ENCODE peak calls at places on chromosomes 12 and 14, in seven cellular contexts. H is IMR-90, J is H9, L is neuronal stem cell, F is trophoblast cell, Y is mesenchymal stem cell, V is H1. Q is an unnamed sample.

GRCh38 chr12:10406725-10407124 is 2.8 kb downstream of the KLRC4 start:
- DNase-seq in J (no peak), Y (no peak), L (no peak), F (peak), H (no peak), V (no peak), Q (no peak)

GRCh38 chr14:105475269-105475915 is 771 bp downstream of the CRIP2 start:
- DNase-seq in Y (no peak), L (no peak), J (no peak), H (peak), V (no peak), F (peak), Q (peak)

GRCh38 chr12:118746176-118746575 is 235.2 kb upstream of the SRRM4 start:
- DNase-seq in L (no peak), F (no peak), Y (no peak), V (no peak), J (no peak), H (no peak), Q (no peak)

GRCh38 chr12:78115889-78116288 is 285.2 kb downstream of the NAV3 start:
- DNase-seq in L (no peak), F (peak), Y (no peak), V (no peak), H (peak), J (no peak), Q (no peak)

GRCh38 chr12:19031032-19031431 is 98.5 kb upstream of the PLEKHA5 start:
- DNase-seq in Y (peak), V (no peak), J (no peak), L (no peak), H (peak), F (peak), Q (peak)

GRCh38 chr14:77212097-77212873 is 30.7 kb downstream of the TMEM63C start:
- DNase-seq in Y (no peak), H (no peak), V (no peak), L (no peak), J (no peak), F (no peak), Q (no peak)

GRCh38 chr12:26496170-26496569 is 300.8 kb downstream of the SSPN start:
- DNase-seq in L (no peak), J (no peak), Y (no peak), V (no peak), H (no peak), F (peak), Q (no peak)

GRCh38 chr12:49867580-49868341 is 24.9 kb upstream of the BCDIN3D start:
- DNase-seq in V (no peak), H (no peak), F (peak), J (peak), L (no peak), Y (peak), Q (peak)

GRCh38 chr12:40446385-40446784 is 221.6 kb downstream of the LRRK2 start:
- DNase-seq in F (peak), J (no peak), L (no peak), H (peak), V (no peak), Y (peak), Q (peak)

GRCh38 chr12:47739297-47739696 is 14.0 kb upstream of the ENDOU start:
- DNase-seq in J (no peak), L (no peak), Y (no peak), H (no peak), V (no peak), F (no peak), Q (no peak)

GRCh38 chr14:104895786-104896642 is 28.7 kb upstream of the PLD4 start:
- DNase-seq in Y (no peak), L (no peak), F (no peak), H (no peak), V (no peak), J (peak), Q (no peak)

GRCh38 chr12:46661161-46661845 is 164.5 kb downstream of the SLC38A4 start:
- DNase-seq in F (peak), Y (peak), H (peak), V (no peak), J (no peak), L (peak), Q (peak)

GRCh38 chr12:27243804-27244679 is at the start of gene STK38L:
- DNase-seq in F (peak), Y (peak), V (peak), L (peak), H (peak), J (peak), Q (peak)

GRCh38 chr12:47762850-47763440 is 4.3 kb upstream of the RAPGEF3 start:
- DNase-seq in F (no peak), J (no peak), H (no peak), Y (no peak), V (no peak), L (no peak), Q (no peak)

GRCh38 chr12:46214668-46215429 is 54.0 kb downstream of the SLC38A1 start:
- DNase-seq in F (no peak), J (no peak), Y (peak), L (no peak), V (no peak), H (peak), Q (no peak)

GRCh38 chr12:49227701-49228100 is 37.2 kb upstream of the TUBA1C start:
- DNase-seq in H (no peak), F (no peak), L (no peak), Y (no peak), J (no peak), V (no peak), Q (no peak)

GRCh38 chr12:55718650-55719275 is 1.4 kb upstream of the RDH5 start:
- DNase-seq in F (no peak), J (no peak), H (no peak), Y (no peak), L (no peak), V (no peak), Q (no peak)

GRCh38 chr12:26648584-26648983 is 184.4 kb downstream of the ITPR2 start:
- DNase-seq in F (peak), V (no peak), J (no peak), Y (peak), H (peak), L (no peak), Q (no peak)

GRCh38 chr14:104358528-104359300 is 220.3 kb downstream of the KIF26A start:
- DNase-seq in H (no peak), J (peak), L (no peak), V (no peak), Y (no peak), F (no peak), Q (no peak)

GRCh38 chr14:61698216-61698980 is 3.1 kb downstream of the HIF1A start:
- DNase-seq in F (no peak), L (no peak), V (no peak), J (no peak), Y (no peak), H (no peak), Q (no peak)

GRCh38 chr12:103915306-103915705 is 14.9 kb upstream of the HSP90B1 start:
- DNase-seq in Y (no peak), J (no peak), L (no peak), V (no peak), H (peak), F (no peak), Q (no peak)

GRCh38 chr14:74593241-74593985 is 18.6 kb downstream of the LTBP2 start:
- DNase-seq in V (no peak), H (no peak), Y (no peak), J (no peak), L (no peak), F (no peak), Q (no peak)

GRCh38 chr12:64252708-64253107 is 30.6 kb upstream of the KICS2 start:
- DNase-seq in F (peak), H (peak), V (no peak), J (no peak), L (no peak), Y (no peak), Q (no peak)

GRCh38 chr14:98633380-98633779 is 638.6 kb downstream of the BCL11B start:
- DNase-seq in L (no peak), H (no peak), Y (no peak), F (no peak), V (no peak), J (no peak), Q (no peak)

GRCh38 chr12:26629864-26630263 is 203.1 kb downstream of the ITPR2 start:
- DNase-seq in H (peak), F (no peak), J (no peak), Y (peak), L (no peak), V (no peak), Q (peak)

GRCh38 chr12:93097417-93097816 is 168.3 kb upstream of the EEA1 start:
- DNase-seq in L (no peak), F (no peak), H (no peak), V (no peak), J (no peak), Y (no peak), Q (no peak)

GRCh38 chr14:19823765-19824164 is 20.2 kb downstream of the OR4N2 start:
- DNase-seq in V (no peak), L (no peak), J (no peak), F (peak), Y (no peak), H (no peak), Q (no peak)

DNA sequence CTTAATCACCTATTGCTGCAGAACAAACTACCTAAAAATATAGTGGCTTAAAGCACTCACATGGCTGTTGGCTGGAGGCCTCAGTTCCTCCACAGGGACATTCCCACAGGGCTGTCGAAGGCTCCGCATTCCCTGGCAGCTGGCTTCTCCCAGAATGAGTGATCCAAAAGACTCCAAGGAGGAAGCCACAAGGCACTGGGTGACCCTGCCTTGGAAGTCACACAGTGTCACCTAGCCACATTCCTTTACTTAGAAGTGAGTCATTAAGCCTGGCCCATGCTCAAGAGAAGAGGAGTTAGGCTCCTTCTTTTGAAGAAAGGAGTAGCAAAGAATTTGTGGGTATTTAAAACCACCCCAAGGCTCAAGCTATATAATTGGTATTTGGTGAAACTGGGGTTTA is 63.9 kb upstream of the MAP1LC3B2 start:
- DNase-seq in Y (peak), H (peak), L (no peak), V (no peak), F (peak), J (no peak), Q (peak)
- H3K4me2 ChIP-seq in Y (no peak), H (no peak), L (no peak), V (no peak), F (no peak), J (no peak), Q (no peak)

DNA sequence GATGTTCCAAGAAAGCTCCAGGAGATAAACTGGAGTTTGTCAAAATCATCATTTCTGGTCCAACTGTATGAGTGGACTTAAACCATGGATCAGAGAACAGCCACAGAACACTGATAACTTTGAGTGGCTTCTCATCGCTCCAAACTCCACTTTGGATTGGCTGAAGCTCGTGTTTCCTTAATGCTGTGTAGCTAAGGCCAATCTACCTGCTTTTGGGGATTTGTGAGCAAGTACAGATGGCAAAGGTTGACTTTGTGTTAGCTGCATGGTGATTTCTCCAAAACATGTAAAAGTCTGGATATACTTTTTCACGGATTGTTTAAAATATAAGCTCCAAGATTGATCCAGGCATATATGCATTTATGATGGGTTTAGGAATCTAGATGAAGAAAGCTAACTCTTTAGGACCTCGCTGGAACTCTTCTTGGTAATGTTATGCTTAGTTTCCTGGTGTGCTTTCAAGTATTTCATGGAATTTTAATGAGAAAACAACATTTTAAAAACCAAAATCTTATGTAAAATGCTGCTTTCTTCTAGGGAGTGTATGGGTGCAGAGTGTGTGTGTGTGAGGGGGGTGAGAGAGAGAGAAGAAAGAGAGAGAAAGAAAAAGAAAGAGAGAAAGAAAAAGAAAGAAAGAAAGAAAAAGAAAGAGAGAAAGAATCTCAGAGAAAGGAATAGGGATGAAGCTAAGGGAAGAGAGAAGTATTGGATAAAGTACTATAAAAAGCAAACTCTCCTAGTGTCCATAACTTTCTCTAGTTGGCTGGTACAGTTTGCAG is 11.6 kb upstream of the PAX9 start:
- DNase-seq in Y (no peak), V (no peak), F (no peak), J (no peak), H (no peak), L (no peak), Q (no peak)
- H3K18ac ChIP-seq in Y (no peak), V (no peak), F (no peak), J (no peak), H (no peak), L (no peak), Q (no peak)

GRCh38 chr12:132295101-132295526 is 34.3 kb downstream of the GALNT9 start:
- DNase-seq in F (no peak), H (no peak), L (no peak), Y (no peak), J (no peak), V (no peak), Q (no peak)
- H2BK5ac ChIP-seq in F (no peak), H (no peak), L (no peak), Y (no peak), J (no peak), V (no peak), Q (no peak)

GRCh38 chr12:126354633-126355032 is 1289.4 kb downstream of the AACS start:
- DNase-seq in H (no peak), V (no peak), Y (no peak), L (no peak), J (no peak), F (no peak), Q (no peak)

GRCh38 chr12:126355346-126355745 is 1290.1 kb downstream of the AACS start:
- DNase-seq in J (no peak), L (no peak), V (no peak), F (no peak), Y (no peak), H (no peak), Q (no peak)

GRCh38 chr12:126349383-126349782 is 1284.1 kb downstream of the AACS start:
- DNase-seq in Y (no peak), V (no peak), L (no peak), J (no peak), H (no peak), F (no peak), Q (no peak)

GRCh38 chr12:126358806-126359205 is 1293.6 kb downstream of the AACS start:
- DNase-seq in F (no peak), J (no peak), L (no peak), V (no peak), Y (no peak), H (no peak), Q (no peak)

GRCh38 chr12:126353604-126354003 is 1288.4 kb downstream of the AACS start:
- DNase-seq in L (no peak), F (no peak), H (no peak), Y (no peak), J (no peak), V (no peak), Q (no peak)
- H3K4me2 ChIP-seq in L (no peak), F (no peak), H (no peak), Y (no peak), J (no peak), V (no peak), Q (no peak)

GRCh38 chr12:131386167-131386521 is 324.7 kb upstream of the SFSWAP start:
- DNase-seq in H (no peak), J (no peak), L (no peak), V (no peak), Y (no peak), F (no peak), Q (no peak)

GRCh38 chr12:131385313-131386166 is 325.4 kb upstream of the SFSWAP start:
- DNase-seq in H (no peak), F (no peak), J (no peak), Y (no peak), L (no peak), V (no peak), Q (no peak)

GRCh38 chr12:131388164-131388795 is 322.6 kb upstream of the SFSWAP start:
- DNase-seq in Y (no peak), L (no peak), F (no peak), H (no peak), V (no peak), J (no peak), Q (no peak)

GRCh38 chr12:131387281-131388163 is 323.4 kb upstream of the SFSWAP start:
- DNase-seq in L (no peak), J (no peak), F (no peak), H (no peak), V (no peak), Y (no peak), Q (no peak)

DNA sequence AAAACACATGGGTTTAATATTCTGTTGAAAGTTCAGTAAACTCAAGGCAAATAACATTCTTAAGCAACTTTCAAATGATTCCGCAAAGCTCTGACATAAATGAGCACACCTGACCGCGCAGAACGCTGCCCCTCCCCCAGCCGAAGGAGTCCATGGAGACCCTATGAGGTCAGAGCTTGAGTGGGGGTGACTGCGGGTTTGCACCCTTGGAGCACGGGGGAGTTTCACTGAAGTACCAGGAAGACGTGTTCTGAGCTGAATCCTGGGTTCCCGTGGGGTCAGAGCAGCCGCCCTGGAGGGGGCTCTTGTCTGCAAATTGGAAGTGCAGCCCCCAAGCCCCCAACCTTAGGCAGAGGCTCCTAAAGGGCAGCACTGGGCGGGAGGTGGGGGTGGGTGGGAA is 324.1 kb upstream of the SFSWAP start:
- DNase-seq in Y (no peak), J (no peak), H (no peak), L (no peak), V (no peak), F (no peak), Q (no peak)
- H3K18ac ChIP-seq in Y (no peak), J (no peak), H (no peak), L (no peak), V (no peak), F (no peak), Q (no peak)

GRCh38 chr12:69068431-69068830 is 135.5 kb upstream of the CPM start:
- DNase-seq in H (peak), Y (no peak), V (no peak), F (no peak), L (no peak), J (no peak), Q (peak)
- H2BK5ac ChIP-seq in H (no peak), Y (no peak), V (no peak), F (no peak), L (no peak), J (no peak), Q (no peak)